ENCODE peak calls at places on chromosomes 1 and 21, in eight cellular contexts. A is mucosa of descending colon, F is A673, C is Peyer's patch, J is spleen, E is body of pancreas, K is RWPE2, Q is esophagus squamous epithelium. B is an unnamed sample.

GRCh38 chr1:221827307-221827642 is 85.4 kb upstream of the DUSP10 start:
- DNase-seq in Q (no peak), K (no peak), A (no peak), J (no peak), C (no peak), F (no peak), E (no peak), B (no peak)

GRCh38 chr21:44618504-44618903 is 6.6 kb downstream of the KRTAP10-8 start:
- DNase-seq in C (peak; percentile 45), J (peak; percentile 74), Q (no peak), E (no peak), A (peak; percentile 41), F (no peak), K (no peak), B (peak; percentile 39)

GRCh38 chr21:25931791-25932190 is 197.0 kb downstream of the GABPA start:
- DNase-seq in E (no peak), J (no peak), A (no peak), Q (no peak), K (no peak), C (no peak), F (no peak), B (no peak)

GRCh38 chr1:89454845-89455521 is 69.6 kb upstream of the LRRC8B start:
- DNase-seq in J (no peak), Q (no peak), K (no peak), F (peak; percentile 80), C (no peak), E (peak; percentile 31), A (peak; percentile 73), B (peak; percentile 32)

GRCh38 chr1:104406731-104407130 is 657.0 kb downstream of the AMY1C start:
- DNase-seq in J (no peak), A (no peak), E (no peak), F (no peak), C (no peak), K (no peak), Q (no peak), B (no peak)

GRCh38 chr1:223091928-223092327 is 51.1 kb downstream of the TLR5 start:
- DNase-seq in C (no peak), A (no peak), Q (no peak), E (no peak), F (no peak), J (no peak), K (no peak), B (no peak)

GRCh38 chr1:242890211-242890741 is 364.8 kb downstream of the CEP170 start:
- DNase-seq in F (no peak), J (no peak), E (no peak), A (peak; percentile 19), Q (no peak), K (no peak), C (no peak), B (peak; percentile 19)

GRCh38 chr1:228405979-228406265 is 713 bp downstream of the TRIM11 start:
- DNase-seq in Q (no peak), C (no peak), K (no peak), J (no peak), E (no peak), A (peak; percentile 25), F (no peak), B (no peak)

GRCh38 chr21:29704719-29705118 is 235.1 kb downstream of the GRIK1 start:
- DNase-seq in F (no peak), Q (no peak), A (no peak), K (no peak), E (no peak), C (no peak), J (no peak), B (no peak)

GRCh38 chr1:39900662-39901485 is 843 bp downstream of the MYCL start:
- DNase-seq in Q (no peak), K (no peak), J (no peak), F (no peak), C (peak; percentile 65), E (peak; percentile 45), A (peak; percentile 41), B (peak; percentile 30)

GRCh38 chr1:228349701-228350171 is 56.9 kb downstream of the TRIM11 start:
- DNase-seq in K (peak; percentile 22), A (no peak), Q (no peak), C (peak; percentile 25), F (no peak), E (peak; percentile 9), J (peak; percentile 74), B (no peak)

GRCh38 chr1:27318596-27318995 is 3.4 kb upstream of the TMEM222 start:
- DNase-seq in F (peak; percentile 42), Q (no peak), C (no peak), J (peak; percentile 0), K (no peak), A (no peak), E (no peak), B (no peak)

GRCh38 chr21:45482899-45483821 is 59.1 kb downstream of the SLC19A1 start:
- DNase-seq in K (no peak), E (no peak), C (no peak), A (no peak), J (peak; percentile 91), Q (no peak), F (no peak), B (peak; percentile 61)

GRCh38 chr1:101905298-101905794 is 91.4 kb downstream of the OLFM3 start:
- DNase-seq in A (no peak), F (peak; percentile 99), Q (no peak), E (no peak), C (no peak), K (no peak), J (no peak), B (no peak)

GRCh38 chr1:16101618-16102017 is 28.2 kb upstream of the FAM131C start:
- DNase-seq in C (no peak), F (no peak), Q (no peak), K (no peak), A (no peak), J (no peak), E (no peak), B (no peak)

GRCh38 chr1:16094453-16095158 is 21.2 kb upstream of the FAM131C start:
- DNase-seq in K (no peak), A (no peak), Q (no peak), J (no peak), C (peak; percentile 22), F (no peak), E (peak; percentile 87), B (no peak)

GRCh38 chr1:16093611-16094010 is 20.2 kb upstream of the FAM131C start:
- DNase-seq in A (no peak), E (no peak), J (no peak), K (no peak), Q (no peak), F (no peak), C (peak; percentile 28), B (no peak)

GRCh38 chr1:16095447-16095846 is 22.0 kb upstream of the FAM131C start:
- DNase-seq in A (no peak), C (no peak), E (no peak), Q (no peak), K (no peak), J (no peak), F (no peak), B (no peak)

GRCh38 chr1:16099412-16099811 is 26.0 kb upstream of the FAM131C start:
- DNase-seq in A (no peak), F (no peak), E (no peak), C (no peak), J (no peak), K (no peak), Q (no peak), B (no peak)
- H3K36me3 ChIP-seq in A (no peaks in the 10 kb centered on the region), F (no peaks in the 10 kb centered on the region), E (no peaks in the 10 kb centered on the region), C (no peaks in the 10 kb centered on the region), J (no peaks in the 10 kb centered on the region), K (no peaks in the 10 kb centered on the region), Q (no peaks in the 10 kb centered on the region), B (no peaks in the 10 kb centered on the region)

GRCh38 chr1:45752014-45752413 is 1.6 kb upstream of the IPP start:
- DNase-seq in Q (no peak), C (no peak), A (no peak), E (no peak), J (no peak), F (no peak), K (no peak), B (no peak)

GRCh38 chr1:45752441-45753052 is 2.1 kb upstream of the IPP start:
- DNase-seq in E (no peak), J (no peak), A (no peak), K (no peak), C (no peak), Q (no peak), F (no peak), B (no peak)

GRCh38 chr1:45753248-45754037 is 3.0 kb upstream of the IPP start:
- DNase-seq in F (no peak), J (no peak), A (no peak), Q (no peak), E (no peak), K (no peak), C (no peak), B (no peak)

GRCh38 chr1:45746922-45747321 is 3.5 kb downstream of the IPP start:
- DNase-seq in C (no peak), J (no peak), A (no peak), F (no peak), E (no peak), K (no peak), Q (no peak), B (no peak)

GRCh38 chr1:45750298-45751038 is at the start of gene IPP:
- DNase-seq in A (peak; percentile 95), Q (peak; percentile 68), J (peak; percentile 100), C (peak; percentile 98), K (peak; percentile 96), E (peak; percentile 99), F (peak; percentile 97), B (peak; percentile 97)
- TF ChIP-seq CTCF in A (no peak), Q (peak; percentile 22), J (peak; percentile 40), C (no peak), K (peak; percentile 38), E (no peak), F (peak; percentile 35), B (peak; percentile 28)

GRCh38 chr21:32309906-32310460 is 11.3 kb downstream of the MRAP start:
- DNase-seq in A (no peak), F (no peak), K (no peak), C (no peak), E (no peak), Q (no peak), J (no peak), B (no peak)
- H3K36me3 ChIP-seq in A (no peaks in the 10 kb centered on the region), F (peaks cover 13% of the 10 kb centered on the region), K (peaks cover 37% of the 10 kb centered on the region), C (no peaks in the 10 kb centered on the region), E (peaks cover 15% of the 10 kb centered on the region), Q (peaks cover 85% of the 10 kb centered on the region), J (peaks cover 79% of the 10 kb centered on the region), B (peaks cover 17% of the 10 kb centered on the region)

DNA sequence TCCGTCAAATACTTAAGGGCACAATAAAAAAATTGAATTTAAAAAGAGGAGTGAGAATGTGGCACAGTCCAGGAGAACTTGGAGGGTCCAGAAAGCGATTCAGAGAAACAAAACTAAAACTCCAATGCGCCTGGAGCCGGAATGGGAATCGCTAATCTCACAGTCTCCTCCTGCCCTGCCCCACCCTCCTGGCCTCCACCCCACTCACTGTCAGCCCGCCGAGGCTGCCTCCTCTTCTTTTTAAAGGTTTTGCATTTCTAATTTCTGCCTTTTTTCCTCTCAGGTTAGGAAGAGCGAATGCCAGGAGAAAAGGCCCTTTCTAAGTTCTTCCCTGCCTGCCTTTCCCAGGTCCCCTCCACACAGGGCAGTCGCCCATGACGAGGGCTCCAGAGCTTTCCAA is 135.3 kb downstream of the ZBTB18 start:
- DNase-seq in Q (no peak), J (no peak), K (no peak), E (no peak), C (no peak), A (no peak), F (no peak), B (no peak)
- TF ChIP-seq CTCF in Q (no peak), J (no peak), K (no peak), E (no peak), C (no peak), A (no peak), F (no peak), B (no peak)